ENCODE peak calls at places on chromosome 4, in ten cellular contexts. One of them, this sample, is unnamed.

GRCh38 chr4:1039493-1040343 is 28.3 kb downstream of the FGFRL1 start:
- DNase-seq in adrenal gland: peak
- DNase-seq in AG04450: no peak
- DNase-seq in HCT116: no peak
- DNase-seq in stomach: peak
- DNase-seq in psoas muscle: no peak
- DNase-seq in left ventricle myocardium inferior: no peak
- DNase-seq in cardiac muscle cell: peak
- DNase-seq in H9: no peak
- DNase-seq in WERI-Rb-1: no peak
- DNase-seq in this sample: no peak

GRCh38 chr4:118920247-118920646 is 31.6 kb downstream of the SYNPO2 start:
- DNase-seq in adrenal gland: no peak
- DNase-seq in AG04450: no peak
- DNase-seq in HCT116: no peak
- DNase-seq in stomach: no peak
- DNase-seq in psoas muscle: no peak
- DNase-seq in left ventricle myocardium inferior: peak
- DNase-seq in cardiac muscle cell: peak
- DNase-seq in H9: no peak
- DNase-seq in WERI-Rb-1: no peak
- DNase-seq in this sample: no peak

GRCh38 chr4:48653217-48654014 is 126.7 kb downstream of the FRYL start:
- DNase-seq in adrenal gland: peak
- DNase-seq in AG04450: peak
- DNase-seq in HCT116: no peak
- DNase-seq in stomach: no peak
- DNase-seq in psoas muscle: peak
- DNase-seq in left ventricle myocardium inferior: peak
- DNase-seq in cardiac muscle cell: peak
- DNase-seq in H9: no peak
- DNase-seq in WERI-Rb-1: no peak
- DNase-seq in this sample: no peak

GRCh38 chr4:57265831-57266582 is 155.8 kb upstream of the IGFBP7 start:
- DNase-seq in adrenal gland: no peak
- DNase-seq in AG04450: no peak
- DNase-seq in HCT116: no peak
- DNase-seq in stomach: no peak
- DNase-seq in psoas muscle: no peak
- DNase-seq in left ventricle myocardium inferior: peak
- DNase-seq in cardiac muscle cell: no peak
- DNase-seq in H9: peak
- DNase-seq in WERI-Rb-1: no peak
- DNase-seq in this sample: peak

GRCh38 chr4:171203425-171203824 is 609.8 kb upstream of the GALNTL6 start:
- DNase-seq in adrenal gland: no peak
- DNase-seq in AG04450: no peak
- DNase-seq in HCT116: no peak
- DNase-seq in stomach: no peak
- DNase-seq in psoas muscle: no peak
- DNase-seq in left ventricle myocardium inferior: no peak
- DNase-seq in cardiac muscle cell: no peak
- DNase-seq in H9: no peak
- DNase-seq in WERI-Rb-1: no peak
- DNase-seq in this sample: no peak

GRCh38 chr4:47838445-47838844 is 578 bp upstream of the CORIN start:
- DNase-seq in adrenal gland: no peak
- DNase-seq in AG04450: no peak
- DNase-seq in HCT116: no peak
- DNase-seq in stomach: no peak
- DNase-seq in psoas muscle: no peak
- DNase-seq in left ventricle myocardium inferior: no peak
- DNase-seq in cardiac muscle cell: no peak
- DNase-seq in H9: no peak
- DNase-seq in WERI-Rb-1: no peak
- DNase-seq in this sample: no peak

GRCh38 chr4:87901426-87901825 is 68.7 kb downstream of the MEPE start:
- DNase-seq in adrenal gland: no peak
- DNase-seq in AG04450: no peak
- DNase-seq in HCT116: no peak
- DNase-seq in stomach: no peak
- DNase-seq in psoas muscle: no peak
- DNase-seq in left ventricle myocardium inferior: no peak
- DNase-seq in cardiac muscle cell: peak
- DNase-seq in H9: no peak
- DNase-seq in WERI-Rb-1: no peak
- DNase-seq in this sample: no peak

GRCh38 chr4:107831140-107831539 is 6.4 kb downstream of the SGMS2 start:
- DNase-seq in adrenal gland: no peak
- DNase-seq in AG04450: no peak
- DNase-seq in HCT116: no peak
- DNase-seq in stomach: no peak
- DNase-seq in psoas muscle: no peak
- DNase-seq in left ventricle myocardium inferior: no peak
- DNase-seq in cardiac muscle cell: no peak
- DNase-seq in H9: no peak
- DNase-seq in WERI-Rb-1: no peak
- DNase-seq in this sample: no peak

GRCh38 chr4:128654465-128654864 is 155.0 kb upstream of the JADE1 start:
- DNase-seq in adrenal gland: no peak
- DNase-seq in AG04450: no peak
- DNase-seq in HCT116: no peak
- DNase-seq in stomach: no peak
- DNase-seq in psoas muscle: no peak
- DNase-seq in left ventricle myocardium inferior: no peak
- DNase-seq in cardiac muscle cell: no peak
- DNase-seq in H9: no peak
- DNase-seq in WERI-Rb-1: no peak
- DNase-seq in this sample: no peak

GRCh38 chr4:87521757-87522374 is 7.3 kb downstream of the SPARCL1 start:
- DNase-seq in adrenal gland: no peak
- DNase-seq in AG04450: no peak
- DNase-seq in HCT116: peak
- DNase-seq in stomach: no peak
- DNase-seq in psoas muscle: no peak
- DNase-seq in left ventricle myocardium inferior: no peak
- DNase-seq in cardiac muscle cell: no peak
- DNase-seq in H9: no peak
- DNase-seq in WERI-Rb-1: no peak
- DNase-seq in this sample: no peak

GRCh38 chr4:110287130-110287529 is 88.7 kb upstream of the ELOVL6 start:
- DNase-seq in adrenal gland: no peak
- DNase-seq in AG04450: peak
- DNase-seq in HCT116: peak
- DNase-seq in stomach: no peak
- DNase-seq in psoas muscle: no peak
- DNase-seq in left ventricle myocardium inferior: no peak
- DNase-seq in cardiac muscle cell: peak
- DNase-seq in H9: no peak
- DNase-seq in WERI-Rb-1: no peak
- DNase-seq in this sample: no peak

GRCh38 chr4:66575024-66575696 is 904.9 kb upstream of the EPHA5 start:
- DNase-seq in adrenal gland: peak
- DNase-seq in AG04450: no peak
- DNase-seq in HCT116: no peak
- DNase-seq in stomach: no peak
- DNase-seq in psoas muscle: no peak
- DNase-seq in left ventricle myocardium inferior: no peak
- DNase-seq in cardiac muscle cell: peak
- DNase-seq in H9: no peak
- DNase-seq in WERI-Rb-1: no peak
- DNase-seq in this sample: no peak

GRCh38 chr4:164536829-164537228 is 217.1 kb upstream of the SMIM31 start:
- DNase-seq in adrenal gland: peak
- DNase-seq in AG04450: no peak
- DNase-seq in HCT116: peak
- DNase-seq in stomach: no peak
- DNase-seq in psoas muscle: peak
- DNase-seq in left ventricle myocardium inferior: no peak
- DNase-seq in cardiac muscle cell: no peak
- DNase-seq in H9: no peak
- DNase-seq in WERI-Rb-1: peak
- DNase-seq in this sample: no peak

GRCh38 chr4:12562476-12562875 is 921.7 kb downstream of the RAB28 start:
- DNase-seq in adrenal gland: no peak
- DNase-seq in AG04450: no peak
- DNase-seq in HCT116: no peak
- DNase-seq in stomach: no peak
- DNase-seq in psoas muscle: no peak
- DNase-seq in left ventricle myocardium inferior: no peak
- DNase-seq in cardiac muscle cell: no peak
- DNase-seq in H9: no peak
- DNase-seq in WERI-Rb-1: no peak
- DNase-seq in this sample: no peak

GRCh38 chr4:140724780-140725179 is 31.4 kb downstream of the TBC1D9 start:
- DNase-seq in adrenal gland: no peak
- DNase-seq in AG04450: no peak
- DNase-seq in HCT116: no peak
- DNase-seq in stomach: no peak
- DNase-seq in psoas muscle: no peak
- DNase-seq in left ventricle myocardium inferior: no peak
- DNase-seq in cardiac muscle cell: peak
- DNase-seq in H9: no peak
- DNase-seq in WERI-Rb-1: no peak
- DNase-seq in this sample: no peak

GRCh38 chr4:140732780-140733179 is 23.4 kb downstream of the TBC1D9 start:
- DNase-seq in adrenal gland: no peak
- DNase-seq in AG04450: no peak
- DNase-seq in HCT116: no peak
- DNase-seq in stomach: no peak
- DNase-seq in psoas muscle: no peak
- DNase-seq in left ventricle myocardium inferior: no peak
- DNase-seq in cardiac muscle cell: no peak
- DNase-seq in H9: no peak
- DNase-seq in WERI-Rb-1: no peak
- DNase-seq in this sample: no peak

GRCh38 chr4:140725556-140725955 is 30.6 kb downstream of the TBC1D9 start:
- DNase-seq in adrenal gland: no peak
- DNase-seq in AG04450: no peak
- DNase-seq in HCT116: no peak
- DNase-seq in stomach: no peak
- DNase-seq in psoas muscle: no peak
- DNase-seq in left ventricle myocardium inferior: no peak
- DNase-seq in cardiac muscle cell: no peak
- DNase-seq in H9: no peak
- DNase-seq in WERI-Rb-1: no peak
- DNase-seq in this sample: no peak

GRCh38 chr4:140730108-140730507 is 26.1 kb downstream of the TBC1D9 start:
- DNase-seq in adrenal gland: no peak
- DNase-seq in AG04450: no peak
- DNase-seq in HCT116: no peak
- DNase-seq in stomach: no peak
- DNase-seq in psoas muscle: no peak
- DNase-seq in left ventricle myocardium inferior: no peak
- DNase-seq in cardiac muscle cell: no peak
- DNase-seq in H9: no peak
- DNase-seq in WERI-Rb-1: no peak
- DNase-seq in this sample: no peak

GRCh38 chr4:140726776-140727500 is 29.2 kb downstream of the TBC1D9 start:
- DNase-seq in adrenal gland: no peak
- DNase-seq in AG04450: no peak
- DNase-seq in HCT116: no peak
- DNase-seq in stomach: no peak
- DNase-seq in psoas muscle: no peak
- DNase-seq in left ventricle myocardium inferior: no peak
- DNase-seq in cardiac muscle cell: peak
- DNase-seq in H9: no peak
- DNase-seq in WERI-Rb-1: no peak
- DNase-seq in this sample: no peak
- H3K27ac ChIP-seq in adrenal gland: no peak
- H3K27ac ChIP-seq in AG04450: no peak
- H3K27ac ChIP-seq in HCT116: no peak
- H3K27ac ChIP-seq in stomach: peak
- H3K27ac ChIP-seq in psoas muscle: no peak
- H3K27ac ChIP-seq in left ventricle myocardium inferior: peak
- H3K27ac ChIP-seq in cardiac muscle cell: no peak
- H3K27ac ChIP-seq in H9: no peak
- H3K27ac ChIP-seq in WERI-Rb-1: no peak
- H3K27ac ChIP-seq in this sample: no peak

GRCh38 chr4:90084277-90084966 is 42.8 kb upstream of the CCSER1 start:
- DNase-seq in adrenal gland: no peak
- DNase-seq in AG04450: no peak
- DNase-seq in HCT116: no peak
- DNase-seq in stomach: no peak
- DNase-seq in psoas muscle: no peak
- DNase-seq in left ventricle myocardium inferior: no peak
- DNase-seq in cardiac muscle cell: no peak
- DNase-seq in H9: no peak
- DNase-seq in WERI-Rb-1: no peak
- DNase-seq in this sample: no peak
- H3K27ac ChIP-seq in adrenal gland: no peak
- H3K27ac ChIP-seq in AG04450: no peak
- H3K27ac ChIP-seq in HCT116: no peak
- H3K27ac ChIP-seq in stomach: no peak
- H3K27ac ChIP-seq in psoas muscle: no peak
- H3K27ac ChIP-seq in left ventricle myocardium inferior: no peak
- H3K27ac ChIP-seq in cardiac muscle cell: no peak
- H3K27ac ChIP-seq in H9: no peak
- H3K27ac ChIP-seq in WERI-Rb-1: no peak
- H3K27ac ChIP-seq in this sample: no peak

DNA sequence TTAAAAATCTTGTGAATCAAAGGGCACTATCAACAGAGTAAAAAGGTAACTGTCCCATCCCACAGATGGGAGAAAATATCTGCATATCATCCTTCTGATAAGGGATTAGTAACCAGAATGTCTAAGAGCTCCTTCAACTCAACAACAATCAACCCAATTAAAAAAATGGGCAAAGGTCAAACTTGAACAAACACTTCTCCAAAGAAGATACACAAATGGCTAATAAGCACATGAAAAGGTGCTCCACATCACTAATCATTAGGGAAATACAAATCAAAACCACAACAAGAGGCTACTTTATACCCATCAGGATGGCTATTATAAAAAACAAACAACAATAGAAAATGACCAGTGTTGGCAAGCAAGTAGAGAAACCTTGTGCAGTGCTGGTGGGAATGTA is 43.3 kb downstream of the TMEM165 start:
- DNase-seq in adrenal gland: no peak
- DNase-seq in AG04450: no peak
- DNase-seq in HCT116: no peak
- DNase-seq in stomach: no peak
- DNase-seq in psoas muscle: no peak
- DNase-seq in left ventricle myocardium inferior: no peak
- DNase-seq in cardiac muscle cell: no peak
- DNase-seq in H9: no peak
- DNase-seq in WERI-Rb-1: no peak
- DNase-seq in this sample: no peak
- H3K27ac ChIP-seq in adrenal gland: no peak
- H3K27ac ChIP-seq in AG04450: no peak
- H3K27ac ChIP-seq in HCT116: no peak
- H3K27ac ChIP-seq in stomach: peak
- H3K27ac ChIP-seq in psoas muscle: no peak
- H3K27ac ChIP-seq in left ventricle myocardium inferior: no peak
- H3K27ac ChIP-seq in cardiac muscle cell: no peak
- H3K27ac ChIP-seq in H9: no peak
- H3K27ac ChIP-seq in WERI-Rb-1: no peak
- H3K27ac ChIP-seq in this sample: no peak

DNA sequence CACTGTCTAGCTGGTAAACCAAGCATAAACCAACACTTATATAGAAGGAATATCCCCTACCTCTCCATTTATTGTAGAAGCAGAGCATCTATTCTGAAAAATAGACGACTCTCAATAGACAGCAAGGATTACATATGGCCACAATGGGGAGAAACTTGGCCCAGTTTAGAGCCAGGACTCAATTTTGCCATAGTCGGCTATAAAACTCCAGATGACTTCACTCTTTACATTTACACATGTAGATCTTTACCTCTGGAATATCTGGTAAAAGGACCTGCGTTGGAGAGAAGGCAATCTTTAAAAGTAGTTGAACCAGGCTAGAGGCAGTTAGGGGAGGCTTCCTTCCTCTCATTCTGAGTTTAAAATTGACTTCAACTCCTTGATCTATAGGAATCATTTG is 77.3 kb downstream of the HMGB2 start:
- DNase-seq in adrenal gland: no peak
- DNase-seq in AG04450: no peak
- DNase-seq in HCT116: no peak
- DNase-seq in stomach: no peak
- DNase-seq in psoas muscle: no peak
- DNase-seq in left ventricle myocardium inferior: no peak
- DNase-seq in cardiac muscle cell: no peak
- DNase-seq in H9: no peak
- DNase-seq in WERI-Rb-1: no peak
- DNase-seq in this sample: no peak
- H3K27ac ChIP-seq in adrenal gland: no peak
- H3K27ac ChIP-seq in AG04450: no peak
- H3K27ac ChIP-seq in HCT116: no peak
- H3K27ac ChIP-seq in stomach: no peak
- H3K27ac ChIP-seq in psoas muscle: no peak
- H3K27ac ChIP-seq in left ventricle myocardium inferior: no peak
- H3K27ac ChIP-seq in cardiac muscle cell: no peak
- H3K27ac ChIP-seq in H9: no peak
- H3K27ac ChIP-seq in WERI-Rb-1: no peak
- H3K27ac ChIP-seq in this sample: no peak

This sample was measured in iPS DF 6.9.